ENCODE peak calls at places on chromosomes 3 and 15, in ten cellular contexts. O is RPMI7951; W is kidney tubule cell; P is astrocyte of the spinal cord; K is stimulated activated CD4-positive, alpha-beta T cell treated with anti-CD3 and anti-CD28 coated beads, Interleukin-2, amount 100 ng/mL, for 48 hours; E is iris pigment epithelial cell; X is cardiac muscle cell; J is posterior cingulate gyrus; T is naive thymus-derived CD8-positive, alpha-beta T cell; Z is T-helper 1 cell. L is an unnamed sample.

GRCh38 chr3:6878731-6879130 is 17.8 kb downstream of the GRM7 start:
- DNase-seq in O (no peak), W (no peak), P (no peak), K (no peak), E (no peak), X (no peak), J (no peak), T (no peak), Z (no peak), L (no peak)

GRCh38 chr3:49535971-49536874 is 18.1 kb upstream of the BSN start:
- DNase-seq in O (no peak), W (no peak), P (no peak), K (no peak), E (no peak), X (no peak), J (no peak), T (no peak), Z (no peak), L (no peak)

GRCh38 chr3:185316740-185317407 is 46.1 kb upstream of the MAP3K13 start:
- DNase-seq in O (peak; percentile 46), W (peak; percentile 92), P (no peak), K (no peak), E (peak; percentile 86), X (peak; percentile 92), J (no peak), T (no peak), Z (no peak), L (no peak)

GRCh38 chr3:52153389-52154096 is 680 bp downstream of the POC1A start:
- DNase-seq in O (peak; percentile 66), W (peak; percentile 58), P (no peak), K (no peak), E (peak; percentile 32), X (peak; percentile 16), J (peak; percentile 80), T (peak; percentile 58), Z (no peak), L (no peak)

GRCh38 chr3:19946291-19946831 is 536 bp upstream of the RAB5A start:
- DNase-seq in O (no peak), W (peak; percentile 6), P (no peak), K (no peak), E (no peak), X (peak; percentile 5), J (no peak), T (no peak), Z (peak; percentile 2), L (no peak)

GRCh38 chr15:80852676-80853075 is 73.5 kb downstream of the CEMIP start:
- DNase-seq in O (no peak), W (peak; percentile 56), P (no peak), K (no peak), E (no peak), X (no peak), J (no peak), T (no peak), Z (no peak), L (no peak)

GRCh38 chr3:106130384-106131084 is 261.7 kb upstream of the CBLB start:
- DNase-seq in O (peak; percentile 67), W (peak; percentile 65), P (peak; percentile 86), K (no peak), E (peak; percentile 80), X (peak; percentile 91), J (no peak), T (no peak), Z (no peak), L (no peak)

GRCh38 chr3:32401541-32402052 is 9.9 kb downstream of the CMTM7 start:
- DNase-seq in O (peak; percentile 94), W (peak; percentile 90), P (peak; percentile 81), K (peak; percentile 46), E (peak; percentile 64), X (peak; percentile 88), J (peak; percentile 91), T (peak; percentile 81), Z (peak; percentile 55), L (peak; percentile 61)

GRCh38 chr3:65732060-65732933 is 306.4 kb downstream of the MAGI1 start:
- DNase-seq in O (peak; percentile 64), W (peak; percentile 71), P (peak; percentile 76), K (no peak), E (peak; percentile 64), X (peak; percentile 73), J (no peak), T (no peak), Z (no peak), L (no peak)

GRCh38 chr3:87145553-87145952 is 81.6 kb upstream of the CHMP2B start:
- DNase-seq in O (peak; percentile 40), W (peak; percentile 38), P (peak; percentile 7), K (peak; percentile 1), E (peak; percentile 42), X (peak; percentile 37), J (no peak), T (no peak), Z (no peak), L (no peak)

GRCh38 chr3:38623539-38623938 is 25.9 kb downstream of the SCN5A start:
- DNase-seq in O (no peak), W (no peak), P (no peak), K (no peak), E (no peak), X (no peak), J (no peak), T (no peak), Z (no peak), L (no peak)

GRCh38 chr3:76387000-76387399 is 601.7 kb upstream of the ZNF717 start:
- DNase-seq in O (no peak), W (no peak), P (no peak), K (no peak), E (no peak), X (no peak), J (no peak), T (no peak), Z (no peak), L (no peak)

GRCh38 chr3:53342353-53342752 is 5.0 kb downstream of the DCP1A start:
- DNase-seq in O (no peak), W (peak; percentile 26), P (peak; percentile 24), K (no peak), E (peak; percentile 68), X (peak; percentile 45), J (no peak), T (no peak), Z (no peak), L (no peak)

GRCh38 chr3:104825116-104825515 is 541.6 kb upstream of the ALCAM start:
- DNase-seq in O (no peak), W (no peak), P (peak; percentile 84), K (no peak), E (peak; percentile 24), X (no peak), J (no peak), T (no peak), Z (no peak), L (no peak)

GRCh38 chr3:53230789-53231188 is 25.0 kb downstream of the TKT start:
- DNase-seq in O (no peak), W (no peak), P (no peak), K (no peak), E (no peak), X (no peak), J (peak; percentile 57), T (no peak), Z (no peak), L (no peak)

GRCh38 chr15:89323825-89324224 is 10.8 kb downstream of the POLG start:
- DNase-seq in O (no peak), W (no peak), P (no peak), K (no peak), E (no peak), X (no peak), J (no peak), T (no peak), Z (no peak), L (no peak)

GRCh38 chr3:11948331-11948730 is 55.9 kb upstream of the SYN2 start:
- DNase-seq in O (no peak), W (no peak), P (no peak), K (no peak), E (no peak), X (no peak), J (no peak), T (no peak), Z (no peak), L (no peak)

GRCh38 chr3:155745795-155746550 is 1.1 kb upstream of the PLCH1 start:
- DNase-seq in O (peak; percentile 54), W (peak; percentile 84), P (peak; percentile 48), K (no peak), E (peak; percentile 14), X (peak; percentile 10), J (no peak), T (no peak), Z (no peak), L (no peak)

GRCh38 chr3:159761377-159761776 is 227.3 kb upstream of the IL12A start:
- DNase-seq in O (peak; percentile 71), W (peak; percentile 71), P (peak; percentile 40), K (no peak), E (peak; percentile 25), X (peak; percentile 49), J (peak; percentile 87), T (no peak), Z (no peak), L (no peak)

GRCh38 chr3:146589899-146590508 is 15.1 kb downstream of the PLSCR5 start:
- DNase-seq in O (peak; percentile 41), W (peak; percentile 38), P (peak; percentile 65), K (no peak), E (peak; percentile 59), X (peak; percentile 68), J (no peak), T (no peak), Z (no peak), L (no peak)

GRCh38 chr3:2166552-2166951 is 67.9 kb downstream of the CNTN4 start:
- DNase-seq in O (no peak), W (peak; percentile 21), P (no peak), K (no peak), E (no peak), X (no peak), J (no peak), T (no peak), Z (no peak), L (no peak)

GRCh38 chr3:156816091-156816793 is 9.9 kb upstream of the LEKR1 start:
- DNase-seq in O (peak; percentile 94), W (peak; percentile 60), P (peak; percentile 39), K (peak; percentile 30), E (peak; percentile 61), X (peak; percentile 59), J (peak; percentile 62), T (peak; percentile 80), Z (peak; percentile 13), L (peak; percentile 41)

GRCh38 chr3:62109534-62109933 is 263.8 kb downstream of the FEZF2 start:
- DNase-seq in O (peak; percentile 99), W (peak; percentile 61), P (peak; percentile 94), K (no peak), E (peak; percentile 99), X (peak; percentile 98), J (peak; percentile 77), T (no peak), Z (no peak), L (no peak)

GRCh38 chr3:44016818-44017217 is 224.9 kb upstream of the TOPAZ1 start:
- DNase-seq in O (peak; percentile 86), W (peak; percentile 49), P (no peak), K (no peak), E (no peak), X (no peak), J (no peak), T (no peak), Z (no peak), L (no peak)

GRCh38 chr3:139564290-139564861 is 24.8 kb upstream of the RBP1 start:
- DNase-seq in O (peak; percentile 17), W (peak; percentile 28), P (no peak), K (no peak), E (peak; percentile 21), X (peak; percentile 26), J (no peak), T (no peak), Z (no peak), L (no peak)

GRCh38 chr3:119206611-119207511 is 33.5 kb downstream of the UPK1B start:
- DNase-seq in O (no peak), W (peak; percentile 30), P (no peak), K (no peak), E (no peak), X (no peak), J (no peak), T (no peak), Z (no peak), L (no peak)